ENCODE peak calls at places on chromosomes 1 and 21, in ten cellular contexts. R, K, B, U, N, J, A, W, M and V are unnamed samples.
A peak's percentile ranks its signal among the peaks of the same experiment; 100 is the strongest.

GRCh38 chr1:246658567-246658966 is 65.6 kb upstream of the SCCPDH start:
- DNase-seq in R (no peak), K (no peak), B (no peak), U (no peak), N (no peak), J (no peak), A (no peak), W (no peak), M (no peak), V (no peak)

GRCh38 chr1:112849425-112849966 is 106.5 kb downstream of the SLC16A1 start:
- DNase-seq in R (peak; percentile 23), K (peak; percentile 31), B (no peak), U (peak; percentile 25), N (peak; percentile 50), J (no peak), A (no peak), W (peak; percentile 9), M (peak; percentile 81), V (peak; percentile 72)

GRCh38 chr1:9476790-9477463 is 62.3 kb upstream of the SLC25A33 start:
- DNase-seq in R (no peak), K (no peak), B (no peak), U (no peak), N (no peak), J (no peak), A (no peak), W (peak; percentile 24), M (no peak), V (no peak)

GRCh38 chr1:181083842-181084605 is 4.5 kb upstream of the IER5 start:
- DNase-seq in R (peak; percentile 65), K (peak; percentile 57), B (no peak), U (peak; percentile 78), N (peak; percentile 67), J (peak; percentile 58), A (peak; percentile 32), W (peak; percentile 80), M (no peak), V (peak; percentile 52)

GRCh38 chr1:80457409-80457808 is 1343.3 kb upstream of the ADGRL2 start:
- DNase-seq in R (no peak), K (no peak), B (no peak), U (no peak), N (no peak), J (no peak), A (no peak), W (no peak), M (no peak), V (peak; percentile 67)

GRCh38 chr21:30233228-30233627 is 17.3 kb upstream of the CLDN8 start:
- DNase-seq in R (no peak), K (no peak), B (no peak), U (no peak), N (no peak), J (no peak), A (no peak), W (no peak), M (no peak), V (no peak)

GRCh38 chr21:37684115-37684493 is 232.2 kb downstream of the KCNJ6 start:
- DNase-seq in R (no peak), K (no peak), B (no peak), U (no peak), N (no peak), J (no peak), A (no peak), W (no peak), M (no peak), V (no peak)

GRCh38 chr1:163267962-163268361 is 53.8 kb upstream of the NUF2 start:
- DNase-seq in R (no peak), K (no peak), B (no peak), U (no peak), N (no peak), J (no peak), A (no peak), W (no peak), M (no peak), V (no peak)

GRCh38 chr1:182974792-182975191 is 21.8 kb upstream of the SHCBP1L start:
- DNase-seq in R (no peak), K (no peak), B (no peak), U (no peak), N (no peak), J (no peak), A (no peak), W (peak; percentile 13), M (no peak), V (no peak)

GRCh38 chr1:61255324-61255703 is 173.0 kb downstream of the NFIA start:
- DNase-seq in R (no peak), K (no peak), B (no peak), U (no peak), N (no peak), J (no peak), A (no peak), W (no peak), M (no peak), V (no peak)

GRCh38 chr1:61448934-61449368 is 276.0 kb downstream of the TM2D1 start:
- DNase-seq in R (no peak), K (no peak), B (peak; percentile 53), U (no peak), N (peak; percentile 93), J (no peak), A (no peak), W (no peak), M (no peak), V (no peak)

GRCh38 chr1:3244539-3245315 is 175.7 kb downstream of the PRDM16 start:
- DNase-seq in R (no peak), K (no peak), B (no peak), U (no peak), N (no peak), J (no peak), A (no peak), W (no peak), M (no peak), V (no peak)

GRCh38 chr1:227072991-227073390 is 132.9 kb downstream of the COQ8A start:
- DNase-seq in R (no peak), K (no peak), B (no peak), U (no peak), N (no peak), J (no peak), A (no peak), W (peak; percentile 7), M (no peak), V (no peak)

GRCh38 chr1:177927021-177927596 is 42.7 kb downstream of the SEC16B start:
- DNase-seq in R (no peak), K (no peak), B (no peak), U (no peak), N (no peak), J (no peak), A (no peak), W (no peak), M (no peak), V (no peak)

GRCh38 chr1:6966326-6966725 is 181.1 kb downstream of the CAMTA1 start:
- DNase-seq in R (no peak), K (no peak), B (no peak), U (no peak), N (no peak), J (no peak), A (no peak), W (no peak), M (no peak), V (no peak)

GRCh38 chr1:6967431-6968079 is 182.3 kb downstream of the CAMTA1 start:
- DNase-seq in R (no peak), K (no peak), B (no peak), U (no peak), N (no peak), J (no peak), A (no peak), W (no peak), M (no peak), V (no peak)

GRCh38 chr1:6965062-6965913 is 180.0 kb downstream of the CAMTA1 start:
- DNase-seq in R (no peak), K (no peak), B (no peak), U (no peak), N (no peak), J (no peak), A (no peak), W (no peak), M (no peak), V (no peak)

GRCh38 chr1:6962956-6963915 is 178.0 kb downstream of the CAMTA1 start:
- DNase-seq in R (no peak), K (peak; percentile 95), B (no peak), U (peak; percentile 66), N (peak; percentile 71), J (peak; percentile 39), A (peak; percentile 7), W (no peak), M (peak; percentile 96), V (peak; percentile 99)

GRCh38 chr1:6965914-6966241 is 180.6 kb downstream of the CAMTA1 start:
- DNase-seq in R (no peak), K (no peak), B (no peak), U (no peak), N (no peak), J (no peak), A (no peak), W (no peak), M (no peak), V (no peak)
- H3K4me3 ChIP-seq in R (no peak overlapping the region), K (no peak overlapping the region), B (no peak overlapping the region), U (no peak overlapping the region), N (no peak overlapping the region), J (no peak overlapping the region), A (no peak overlapping the region), W (no peak overlapping the region), M (no peak overlapping the region), V (no peak overlapping the region)

DNA sequence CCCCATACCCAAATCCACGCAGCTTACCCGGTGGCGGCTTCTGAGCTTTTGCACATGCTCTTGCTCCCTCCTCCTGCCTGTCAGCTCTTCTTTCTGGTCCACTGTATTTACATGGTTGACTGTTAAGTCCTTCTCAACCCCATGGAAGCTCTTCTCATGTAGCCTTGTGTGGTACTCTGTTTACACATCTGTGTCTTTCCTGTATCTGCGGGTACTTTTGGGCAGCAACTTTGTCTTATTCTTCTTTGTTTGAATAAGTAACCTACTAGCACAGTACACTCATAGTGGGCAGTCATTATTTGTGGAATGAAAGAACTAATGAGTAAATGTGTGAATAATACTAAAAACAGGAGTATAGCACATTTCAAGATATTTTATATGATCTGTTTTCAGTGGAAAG is 88.5 kb upstream of the GPR88 start:
- DNase-seq in R (no peak), K (no peak), B (no peak), U (no peak), N (no peak), J (no peak), A (no peak), W (no peak), M (no peak), V (no peak)
- H3K4me1 ChIP-seq in R (no peaks in the 10 kb centered on the region), K (no peaks in the 10 kb centered on the region), B (no peaks in the 10 kb centered on the region), U (no peaks in the 10 kb centered on the region), N (peaks cover 2% of the 10 kb centered on the region), J (peaks cover 65% of the 10 kb centered on the region), A (peaks cover 89% of the 10 kb centered on the region), W (no peaks in the 10 kb centered on the region), M (no peaks in the 10 kb centered on the region), V (no peaks in the 10 kb centered on the region)

GRCh38 chr21:42880352-42880751 is 1.0 kb upstream of the WDR4 start:
- DNase-seq in R (no peak), K (no peak), B (no peak), U (no peak), N (no peak), J (no peak), A (no peak), W (no peak), M (no peak), V (no peak)
- H3K4me3 ChIP-seq in R (peak overlapping the region; percentile 100), K (peak overlapping the region; percentile 78), B (peak overlapping the region; percentile 78), U (no peak overlapping the region), N (peak overlapping the region; percentile 96), J (peak overlapping the region; percentile 65), A (no peak overlapping the region), W (peak overlapping the region; percentile 73), M (peak overlapping the region; percentile 85), V (no peak overlapping the region)

GRCh38 chr1:116918714-116919357 is 9.1 kb downstream of the PTGFRN start:
- DNase-seq in R (no peak), K (no peak), B (no peak), U (no peak), N (no peak), J (no peak), A (no peak), W (no peak), M (no peak), V (no peak)
- H3K4me1 ChIP-seq in R (peaks cover 7% of the 10 kb centered on the region), K (peaks cover 40% of the 10 kb centered on the region), B (peaks cover 12% of the 10 kb centered on the region), U (peaks cover 13% of the 10 kb centered on the region), N (peaks cover 78% of the 10 kb centered on the region), J (no peaks in the 10 kb centered on the region), A (no peaks in the 10 kb centered on the region), W (peaks cover 24% of the 10 kb centered on the region), M (no peaks in the 10 kb centered on the region), V (peaks cover 17% of the 10 kb centered on the region)